ENCODE peak calls at places on chromosomes 6 and 20, in ten cellular contexts. One of them, this sample, is unnamed.

GRCh38 chr6:169019111-169019510 is 234.5 kb downstream of the THBS2 start:
- DNase-seq in NCI-H774: no peak
- DNase-seq in cardiac fibroblast: no peak
- DNase-seq in RWPE1: no peak
- DNase-seq in dermis blood vessel endothelial cell: no peak
- DNase-seq in SW 1271: no peak
- DNase-seq in GDM1: no peak
- DNase-seq in fibroblast of gingiva: no peak
- DNase-seq in EL: no peak
- DNase-seq in HCT116: no peak
- DNase-seq in this sample: no peak

GRCh38 chr6:111503660-111504059 is 20.6 kb upstream of the REV3L start:
- DNase-seq in NCI-H774: peak
- DNase-seq in cardiac fibroblast: peak
- DNase-seq in RWPE1: no peak
- DNase-seq in dermis blood vessel endothelial cell: no peak
- DNase-seq in SW 1271: no peak
- DNase-seq in GDM1: no peak
- DNase-seq in fibroblast of gingiva: no peak
- DNase-seq in EL: no peak
- DNase-seq in HCT116: no peak
- DNase-seq in this sample: no peak

GRCh38 chr6:759729-760128 is 66.8 kb upstream of the EXOC2 start:
- DNase-seq in NCI-H774: no peak
- DNase-seq in cardiac fibroblast: no peak
- DNase-seq in RWPE1: no peak
- DNase-seq in dermis blood vessel endothelial cell: no peak
- DNase-seq in SW 1271: no peak
- DNase-seq in GDM1: no peak
- DNase-seq in fibroblast of gingiva: no peak
- DNase-seq in EL: no peak
- DNase-seq in HCT116: no peak
- DNase-seq in this sample: no peak

GRCh38 chr6:37807656-37808055 is 11.9 kb upstream of the ZFAND3 start:
- DNase-seq in NCI-H774: no peak
- DNase-seq in cardiac fibroblast: no peak
- DNase-seq in RWPE1: no peak
- DNase-seq in dermis blood vessel endothelial cell: no peak
- DNase-seq in SW 1271: no peak
- DNase-seq in GDM1: no peak
- DNase-seq in fibroblast of gingiva: no peak
- DNase-seq in EL: no peak
- DNase-seq in HCT116: no peak
- DNase-seq in this sample: no peak

GRCh38 chr6:85412926-85413325 is 37.0 kb upstream of the NT5E start:
- DNase-seq in NCI-H774: no peak
- DNase-seq in cardiac fibroblast: peak
- DNase-seq in RWPE1: no peak
- DNase-seq in dermis blood vessel endothelial cell: no peak
- DNase-seq in SW 1271: no peak
- DNase-seq in GDM1: no peak
- DNase-seq in fibroblast of gingiva: peak
- DNase-seq in EL: no peak
- DNase-seq in HCT116: no peak
- DNase-seq in this sample: no peak

GRCh38 chr6:90406957-90407356 is 110.3 kb upstream of the BACH2 start:
- DNase-seq in NCI-H774: no peak
- DNase-seq in cardiac fibroblast: no peak
- DNase-seq in RWPE1: peak
- DNase-seq in dermis blood vessel endothelial cell: no peak
- DNase-seq in SW 1271: no peak
- DNase-seq in GDM1: no peak
- DNase-seq in fibroblast of gingiva: no peak
- DNase-seq in EL: peak
- DNase-seq in HCT116: no peak
- DNase-seq in this sample: no peak

GRCh38 chr6:106527979-106528378 is 101.3 kb downstream of the RTN4IP1 start:
- DNase-seq in NCI-H774: no peak
- DNase-seq in cardiac fibroblast: peak
- DNase-seq in RWPE1: peak
- DNase-seq in dermis blood vessel endothelial cell: peak
- DNase-seq in SW 1271: peak
- DNase-seq in GDM1: no peak
- DNase-seq in fibroblast of gingiva: peak
- DNase-seq in EL: peak
- DNase-seq in HCT116: peak
- DNase-seq in this sample: no peak

GRCh38 chr6:159981591-159982245 is 12.8 kb downstream of the IGF2R start:
- DNase-seq in NCI-H774: no peak
- DNase-seq in cardiac fibroblast: peak
- DNase-seq in RWPE1: no peak
- DNase-seq in dermis blood vessel endothelial cell: peak
- DNase-seq in SW 1271: no peak
- DNase-seq in GDM1: no peak
- DNase-seq in fibroblast of gingiva: peak
- DNase-seq in EL: peak
- DNase-seq in HCT116: no peak
- DNase-seq in this sample: peak

GRCh38 chr6:4341078-4341797 is 205.9 kb upstream of the ECI2 start:
- DNase-seq in NCI-H774: no peak
- DNase-seq in cardiac fibroblast: no peak
- DNase-seq in RWPE1: no peak
- DNase-seq in dermis blood vessel endothelial cell: no peak
- DNase-seq in SW 1271: no peak
- DNase-seq in GDM1: no peak
- DNase-seq in fibroblast of gingiva: no peak
- DNase-seq in EL: no peak
- DNase-seq in HCT116: no peak
- DNase-seq in this sample: no peak

GRCh38 chr6:69305456-69305855 is 491.4 kb downstream of the LMBRD1 start:
- DNase-seq in NCI-H774: no peak
- DNase-seq in cardiac fibroblast: no peak
- DNase-seq in RWPE1: no peak
- DNase-seq in dermis blood vessel endothelial cell: no peak
- DNase-seq in SW 1271: no peak
- DNase-seq in GDM1: no peak
- DNase-seq in fibroblast of gingiva: no peak
- DNase-seq in EL: no peak
- DNase-seq in HCT116: no peak
- DNase-seq in this sample: no peak

GRCh38 chr20:44089987-44090674 is 96.9 kb downstream of the JPH2 start:
- DNase-seq in NCI-H774: peak
- DNase-seq in cardiac fibroblast: peak
- DNase-seq in RWPE1: peak
- DNase-seq in dermis blood vessel endothelial cell: peak
- DNase-seq in SW 1271: no peak
- DNase-seq in GDM1: no peak
- DNase-seq in fibroblast of gingiva: peak
- DNase-seq in EL: peak
- DNase-seq in HCT116: peak
- DNase-seq in this sample: no peak

GRCh38 chr20:60011512-60012507 is 53.6 kb downstream of the CDH26 start:
- DNase-seq in NCI-H774: peak
- DNase-seq in cardiac fibroblast: no peak
- DNase-seq in RWPE1: no peak
- DNase-seq in dermis blood vessel endothelial cell: no peak
- DNase-seq in SW 1271: no peak
- DNase-seq in GDM1: no peak
- DNase-seq in fibroblast of gingiva: no peak
- DNase-seq in EL: no peak
- DNase-seq in HCT116: no peak
- DNase-seq in this sample: no peak

GRCh38 chr6:168280020-168280898 is 39.3 kb downstream of the DACT2 start:
- DNase-seq in NCI-H774: no peak
- DNase-seq in cardiac fibroblast: no peak
- DNase-seq in RWPE1: no peak
- DNase-seq in dermis blood vessel endothelial cell: no peak
- DNase-seq in SW 1271: no peak
- DNase-seq in GDM1: no peak
- DNase-seq in fibroblast of gingiva: no peak
- DNase-seq in EL: no peak
- DNase-seq in HCT116: no peak
- DNase-seq in this sample: no peak

GRCh38 chr20:58852559-58853271 is at the start of gene GNAS:
- DNase-seq in NCI-H774: peak
- DNase-seq in cardiac fibroblast: peak
- DNase-seq in RWPE1: peak
- DNase-seq in dermis blood vessel endothelial cell: peak
- DNase-seq in SW 1271: no peak
- DNase-seq in GDM1: no peak
- DNase-seq in fibroblast of gingiva: peak
- DNase-seq in EL: peak
- DNase-seq in HCT116: no peak
- DNase-seq in this sample: peak

GRCh38 chr6:118800394-118801071 is 93.4 kb upstream of the ASF1A start:
- DNase-seq in NCI-H774: peak
- DNase-seq in cardiac fibroblast: peak
- DNase-seq in RWPE1: peak
- DNase-seq in dermis blood vessel endothelial cell: peak
- DNase-seq in SW 1271: peak
- DNase-seq in GDM1: peak
- DNase-seq in fibroblast of gingiva: peak
- DNase-seq in EL: peak
- DNase-seq in HCT116: peak
- DNase-seq in this sample: peak

GRCh38 chr20:15195378-15195777 is 858.0 kb upstream of the FLRT3 start:
- DNase-seq in NCI-H774: no peak
- DNase-seq in cardiac fibroblast: no peak
- DNase-seq in RWPE1: no peak
- DNase-seq in dermis blood vessel endothelial cell: no peak
- DNase-seq in SW 1271: no peak
- DNase-seq in GDM1: no peak
- DNase-seq in fibroblast of gingiva: no peak
- DNase-seq in EL: no peak
- DNase-seq in HCT116: no peak
- DNase-seq in this sample: no peak

GRCh38 chr6:135906542-135906941 is 55.0 kb downstream of the PDE7B start:
- DNase-seq in NCI-H774: no peak
- DNase-seq in cardiac fibroblast: peak
- DNase-seq in RWPE1: peak
- DNase-seq in dermis blood vessel endothelial cell: no peak
- DNase-seq in SW 1271: no peak
- DNase-seq in GDM1: no peak
- DNase-seq in fibroblast of gingiva: peak
- DNase-seq in EL: peak
- DNase-seq in HCT116: no peak
- DNase-seq in this sample: no peak

GRCh38 chr6:16514249-16514648 is 247.0 kb downstream of the ATXN1 start:
- DNase-seq in NCI-H774: no peak
- DNase-seq in cardiac fibroblast: peak
- DNase-seq in RWPE1: peak
- DNase-seq in dermis blood vessel endothelial cell: peak
- DNase-seq in SW 1271: peak
- DNase-seq in GDM1: no peak
- DNase-seq in fibroblast of gingiva: peak
- DNase-seq in EL: peak
- DNase-seq in HCT116: no peak
- DNase-seq in this sample: peak

GRCh38 chr6:111817451-111818146 is 55.7 kb downstream of the FYN start:
- DNase-seq in NCI-H774: no peak
- DNase-seq in cardiac fibroblast: no peak
- DNase-seq in RWPE1: no peak
- DNase-seq in dermis blood vessel endothelial cell: no peak
- DNase-seq in SW 1271: no peak
- DNase-seq in GDM1: no peak
- DNase-seq in fibroblast of gingiva: no peak
- DNase-seq in EL: peak
- DNase-seq in HCT116: no peak
- DNase-seq in this sample: no peak

GRCh38 chr6:100731411-100731810 is 149.7 kb downstream of the ASCC3 start:
- DNase-seq in NCI-H774: no peak
- DNase-seq in cardiac fibroblast: no peak
- DNase-seq in RWPE1: no peak
- DNase-seq in dermis blood vessel endothelial cell: no peak
- DNase-seq in SW 1271: no peak
- DNase-seq in GDM1: no peak
- DNase-seq in fibroblast of gingiva: no peak
- DNase-seq in EL: no peak
- DNase-seq in HCT116: no peak
- DNase-seq in this sample: no peak

GRCh38 chr20:11090751-11091150 is 417.0 kb upstream of the JAG1 start:
- DNase-seq in NCI-H774: peak
- DNase-seq in cardiac fibroblast: no peak
- DNase-seq in RWPE1: no peak
- DNase-seq in dermis blood vessel endothelial cell: no peak
- DNase-seq in SW 1271: no peak
- DNase-seq in GDM1: no peak
- DNase-seq in fibroblast of gingiva: peak
- DNase-seq in EL: no peak
- DNase-seq in HCT116: no peak
- DNase-seq in this sample: no peak

GRCh38 chr6:15087234-15087633 is 158.6 kb upstream of the JARID2 start:
- DNase-seq in NCI-H774: no peak
- DNase-seq in cardiac fibroblast: no peak
- DNase-seq in RWPE1: no peak
- DNase-seq in dermis blood vessel endothelial cell: no peak
- DNase-seq in SW 1271: no peak
- DNase-seq in GDM1: no peak
- DNase-seq in fibroblast of gingiva: no peak
- DNase-seq in EL: no peak
- DNase-seq in HCT116: no peak
- DNase-seq in this sample: no peak

GRCh38 chr6:35077713-35078105 is 63.4 kb downstream of the TCP11 start:
- DNase-seq in NCI-H774: no peak
- DNase-seq in cardiac fibroblast: no peak
- DNase-seq in RWPE1: no peak
- DNase-seq in dermis blood vessel endothelial cell: no peak
- DNase-seq in SW 1271: no peak
- DNase-seq in GDM1: no peak
- DNase-seq in fibroblast of gingiva: no peak
- DNase-seq in EL: no peak
- DNase-seq in HCT116: no peak
- DNase-seq in this sample: no peak

GRCh38 chr20:60869626-60870025 is 382.4 kb upstream of the CDH4 start:
- DNase-seq in NCI-H774: no peak
- DNase-seq in cardiac fibroblast: no peak
- DNase-seq in RWPE1: peak
- DNase-seq in dermis blood vessel endothelial cell: no peak
- DNase-seq in SW 1271: no peak
- DNase-seq in GDM1: no peak
- DNase-seq in fibroblast of gingiva: no peak
- DNase-seq in EL: no peak
- DNase-seq in HCT116: no peak
- DNase-seq in this sample: no peak

GRCh38 chr20:25005220-25005619 is 12.7 kb upstream of the APMAP start:
- DNase-seq in NCI-H774: no peak
- DNase-seq in cardiac fibroblast: peak
- DNase-seq in RWPE1: no peak
- DNase-seq in dermis blood vessel endothelial cell: no peak
- DNase-seq in SW 1271: no peak
- DNase-seq in GDM1: no peak
- DNase-seq in fibroblast of gingiva: peak
- DNase-seq in EL: no peak
- DNase-seq in HCT116: no peak
- DNase-seq in this sample: no peak

GRCh38 chr6:158640519-158640918 is 4.0 kb downstream of the DYNLT1 start:
- DNase-seq in NCI-H774: no peak
- DNase-seq in cardiac fibroblast: no peak
- DNase-seq in RWPE1: no peak
- DNase-seq in dermis blood vessel endothelial cell: no peak
- DNase-seq in SW 1271: no peak
- DNase-seq in GDM1: no peak
- DNase-seq in fibroblast of gingiva: no peak
- DNase-seq in EL: no peak
- DNase-seq in HCT116: no peak
- DNase-seq in this sample: no peak

GRCh38 chr6:108476381-108476780 is 84.3 kb upstream of the FOXO3 start:
- DNase-seq in NCI-H774: peak
- DNase-seq in cardiac fibroblast: no peak
- DNase-seq in RWPE1: no peak
- DNase-seq in dermis blood vessel endothelial cell: no peak
- DNase-seq in SW 1271: no peak
- DNase-seq in GDM1: no peak
- DNase-seq in fibroblast of gingiva: no peak
- DNase-seq in EL: no peak
- DNase-seq in HCT116: no peak
- DNase-seq in this sample: no peak

This sample was measured in central memory CD4-positive, alpha-beta T cell.